ENCODE peak calls at places on chromosomes 5 and 9, in five cellular contexts. V, R, F, D and S are unnamed samples.

GRCh38 chr9:18721267-18722079 is 247.5 kb downstream of the ADAMTSL1 start:
- DNase-seq in D (peak), V (no peak), F (peak), R (no peak), S (peak)

GRCh38 chr5:173823721-173824567 is 64.2 kb upstream of the CPEB4 start:
- DNase-seq in R (no peak), F (peak), D (no peak), V (no peak), S (peak)

GRCh38 chr9:116070256-116070914 is 83.2 kb upstream of the PAPPA start:
- DNase-seq in R (no peak), V (no peak), F (no peak), D (no peak), S (no peak)

GRCh38 chr9:841371-842209 is at the start of gene DMRT1:
- DNase-seq in V (no peak), F (peak), R (no peak), D (peak), S (no peak)

GRCh38 chr9:37251452-37251851 is 131.1 kb downstream of the ZCCHC7 start:
- DNase-seq in R (no peak), F (no peak), V (no peak), D (no peak), S (no peak)

GRCh38 chr5:53091304-53091703 is 18.3 kb downstream of the MOCS2 start:
- DNase-seq in R (peak), V (no peak), F (peak), D (no peak), S (peak)

GRCh38 chr5:151779531-151780125 is 7.9 kb downstream of the G3BP1 start:
- DNase-seq in V (no peak), R (no peak), F (no peak), D (no peak), S (no peak)

GRCh38 chr5:1207555-1207954 is 6.2 kb downstream of the SLC6A19 start:
- DNase-seq in F (no peak), R (no peak), V (no peak), D (no peak), S (no peak)

GRCh38 chr5:143889986-143890385 is 78.0 kb downstream of the HMHB1 start:
- DNase-seq in D (no peak), V (no peak), R (no peak), F (no peak), S (no peak)

GRCh38 chr5:53256746-53257145 is 147.2 kb upstream of the MOCS2 start:
- DNase-seq in R (no peak), D (no peak), F (no peak), V (no peak), S (no peak)

GRCh38 chr9:1536522-1537170 is 478.5 kb upstream of the SMARCA2 start:
- DNase-seq in V (no peak), R (no peak), F (no peak), D (no peak), S (no peak)

GRCh38 chr9:125633116-125633743 is 73.8 kb downstream of the MAPKAP1 start:
- DNase-seq in V (no peak), F (peak), D (no peak), R (no peak), S (no peak)

GRCh38 chr5:58060971-58061370 is 398.9 kb downstream of the PLK2 start:
- DNase-seq in F (no peak), R (no peak), D (no peak), V (no peak), S (no peak)

GRCh38 chr9:120396926-120397325 is 183.0 kb downstream of the CDK5RAP2 start:
- DNase-seq in V (no peak), D (no peak), R (no peak), F (no peak), S (no peak)

GRCh38 chr5:136638084-136638483 is 272.7 kb upstream of the TRPC7 start:
- DNase-seq in F (peak), V (no peak), R (no peak), D (no peak), S (no peak)

GRCh38 chr9:7858166-7858565 is 58.6 kb upstream of the DMAC1 start:
- DNase-seq in R (no peak), V (no peak), D (no peak), F (no peak), S (no peak)

GRCh38 chr9:114906922-114907571 is 23.3 kb downstream of the TNFSF8 start:
- DNase-seq in D (peak), V (no peak), R (peak), F (peak), S (peak)

GRCh38 chr9:136511144-136511669 is 28.4 kb upstream of the SEC16A start:
- DNase-seq in R (no peak), V (no peak), D (no peak), F (no peak), S (no peak)

GRCh38 chr9:3479516-3480352 is 46.1 kb downstream of the RFX3 start:
- DNase-seq in D (no peak), F (no peak), R (no peak), V (no peak), S (no peak)

GRCh38 chr9:135865531-135865930 is 41.8 kb downstream of the CAMSAP1 start:
- DNase-seq in R (no peak), D (no peak), V (no peak), F (peak), S (no peak)

GRCh38 chr9:110444911-110445310 is 107.2 kb upstream of the TXNDC8 start:
- DNase-seq in R (no peak), F (no peak), V (no peak), D (no peak), S (no peak)

GRCh38 chr9:27192291-27192960 is 83.4 kb downstream of the TEK start:
- DNase-seq in D (no peak), R (no peak), F (no peak), V (no peak), S (no peak)

GRCh38 chr5:142551242-142552067 is 134.4 kb downstream of the FGF1 start:
- DNase-seq in V (no peak), D (no peak), F (peak), R (no peak), S (no peak)

GRCh38 chr5:135502836-135503520 is 32.8 kb downstream of the NEUROG1 start:
- DNase-seq in V (no peak), D (no peak), F (no peak), R (no peak), S (no peak)

GRCh38 chr9:136570191-136570845 is 24.5 kb upstream of the NOTCH1 start:
- DNase-seq in D (no peak), V (no peak), R (no peak), F (no peak), S (no peak)

GRCh38 chr9:70932097-70932496 is 189.3 kb downstream of the TRPM3 start:
- DNase-seq in V (no peak), D (no peak), F (no peak), R (no peak), S (no peak)

GRCh38 chr9:135579889-135580660 is 18.5 kb downstream of the PAEP start:
- DNase-seq in F (no peak), R (no peak), D (no peak), V (no peak), S (no peak)

GRCh38 chr5:61313960-61314681 is 17.9 kb upstream of the ZSWIM6 start:
- DNase-seq in R (peak), F (peak), V (no peak), D (no peak), S (peak)

GRCh38 chr9:76817489-76817888 is 53.3 kb downstream of the PCA3 start:
- DNase-seq in D (no peak), R (no peak), F (peak), V (no peak), S (peak)

GRCh38 chr9:1429328-1429727 is 379.2 kb downstream of the DMRT2 start:
- DNase-seq in V (no peak), D (peak), F (peak), R (no peak), S (no peak)

GRCh38 chr9:120886490-120886967 is 9.5 kb upstream of the PHF19 start:
- DNase-seq in D (no peak), R (no peak), V (no peak), F (peak), S (peak)

GRCh38 chr9:133989554-133990365 is 2.4 kb downstream of the VAV2 start:
- DNase-seq in D (no peak), V (no peak), F (no peak), R (no peak), S (no peak)

GRCh38 chr9:91907387-91908292 is 42.4 kb downstream of the ROR2 start:
- DNase-seq in R (no peak), V (no peak), D (no peak), F (no peak), S (no peak)

GRCh38 chr5:17413691-17414090 is 84.3 kb upstream of the TAF11L2 start:
- DNase-seq in R (no peak), V (no peak), D (no peak), F (no peak), S (no peak)

GRCh38 chr9:126219717-126220116 is 106.9 kb upstream of the MVB12B start:
- DNase-seq in F (no peak), D (no peak), V (no peak), R (no peak), S (no peak)

GRCh38 chr5:150142800-150143724 is 12.6 kb downstream of the PDGFRB start:
- DNase-seq in R (peak), D (no peak), V (no peak), F (peak), S (peak)

GRCh38 chr5:100539519-100539918 is 4.3 kb downstream of the FAM174A start:
- DNase-seq in R (no peak), D (no peak), V (no peak), F (no peak), S (no peak)